ENCODE peak calls at places on chromosomes 4 and X, in four cellular contexts. G is SJSA1; J is psoas muscle; V is CD4-positive, alpha-beta memory T cell. N is an unnamed sample.

GRCh38 chr4:13481569-13481968 is 2.6 kb downstream of the RAB28 start:
- DNase-seq in G (peak), J (no peak), V (no peak), N (no peak)

GRCh38 chrX:45986971-45987370 is 558.2 kb downstream of the ZNF674 start:
- DNase-seq in V (no peak), G (no peak), J (no peak), N (no peak)

GRCh38 chrX:71067727-71068051 is 445 bp downstream of the SNX12 start:
- DNase-seq in G (peak), J (no peak), V (peak), N (no peak)

GRCh38 chr4:182478475-182478874 is 235.3 kb downstream of the TENM3 start:
- DNase-seq in G (peak), J (no peak), V (peak), N (no peak)

GRCh38 chrX:7921750-7922149 is 5.5 kb downstream of the PNPLA4 start:
- DNase-seq in G (no peak), J (no peak), V (no peak), N (no peak)

GRCh38 chrX:147699061-147699460 is 212.7 kb upstream of the FMR1 start:
- DNase-seq in J (no peak), V (no peak), G (no peak), N (no peak)

GRCh38 chr4:151933122-151933827 is 172.5 kb upstream of the GATB start:
- DNase-seq in G (no peak), J (no peak), V (no peak), N (no peak)

GRCh38 chrX:1424452-1424851 is 28.3 kb downstream of the ASMTL start:
- DNase-seq in V (no peak), G (no peak), J (no peak), N (no peak)

GRCh38 chr4:33160126-33160525 is 2440.0 kb downstream of the PCDH7 start:
- DNase-seq in V (no peak), J (no peak), G (no peak), N (no peak)

GRCh38 chrX:18934708-18935107 is 49.2 kb downstream of the PHKA2 start:
- DNase-seq in J (no peak), G (no peak), V (no peak), N (no peak)

GRCh38 chr4:70705146-70705855 is 16.5 kb upstream of the RUFY3 start:
- DNase-seq in G (peak), J (peak), V (peak), N (peak)

GRCh38 chrX:122572461-122572860 is 611.6 kb upstream of the GRIA3 start:
- DNase-seq in V (no peak), J (no peak), G (no peak), N (no peak)

GRCh38 chr4:1183985-1184773 is 11.8 kb upstream of the SPON2 start:
- DNase-seq in V (no peak), G (no peak), J (no peak), N (no peak)

GRCh38 chr4:157151711-157152110 is 68.8 kb upstream of the GRIA2 start:
- DNase-seq in G (no peak), J (no peak), V (no peak), N (no peak)

GRCh38 chr4:135510582-135510981 is 1309.0 kb upstream of the PABPC4L start:
- DNase-seq in V (no peak), G (no peak), J (no peak), N (no peak)

GRCh38 chrX:29487214-29487613 is 728.1 kb upstream of the MAGEB2 start:
- DNase-seq in G (no peak), V (no peak), J (no peak), N (no peak)

GRCh38 chrX:132842839-132843238 is 115.6 kb downstream of the HS6ST2 start:
- DNase-seq in J (no peak), V (no peak), G (no peak), N (no peak)

GRCh38 chrX:129791961-129792570 is 12.3 kb downstream of the SASH3 start:
- DNase-seq in G (no peak), J (no peak), V (no peak), N (no peak)

GRCh38 chrX:1673337-1673736 is 58.5 kb downstream of the ASMT start:
- DNase-seq in J (no peak), G (peak), V (peak), N (no peak)

GRCh38 chr4:87465739-87466366 is 43.5 kb downstream of the NUDT9 start:
- DNase-seq in J (no peak), G (peak), V (peak), N (no peak)

GRCh38 chrX:79154612-79155358 is 10.3 kb downstream of the GPR174 start:
- DNase-seq in V (no peak), G (no peak), J (no peak), N (no peak)

GRCh38 chrX:38819709-38820108 is 18.4 kb downstream of the MID1IP1 start:
- DNase-seq in G (no peak), J (no peak), V (no peak), N (no peak)

GRCh38 chr4:85420831-85421230 is 54.1 kb upstream of the ARHGAP24 start:
- DNase-seq in J (no peak), V (no peak), G (no peak), N (no peak)

GRCh38 chr4:11323771-11324170 is 104.9 kb downstream of the HS3ST1 start:
- DNase-seq in V (no peak), G (no peak), J (no peak), N (no peak)

GRCh38 chrX:31038585-31039326 is 33.1 kb downstream of the FTHL17 start:
- DNase-seq in V (peak), G (peak), J (no peak), N (no peak)

GRCh38 chr4:76308548-76308947 is 2.0 kb downstream of the STBD1 start:
- DNase-seq in V (no peak), G (no peak), J (peak), N (peak)

GRCh38 chr4:40482985-40483647 is 146.5 kb downstream of the RBM47 start:
- DNase-seq in V (no peak), G (no peak), J (no peak), N (no peak)

GRCh38 chr4:74157116-74157742 is 689 bp upstream of the MTHFD2L start:
- DNase-seq in V (no peak), J (no peak), G (no peak), N (no peak)

GRCh38 chr4:106809083-106809482 is 227.0 kb downstream of the DKK2 start:
- DNase-seq in J (no peak), V (no peak), G (peak), N (no peak)

GRCh38 chrX:51931761-51932160 is 38.3 kb downstream of the MAGED1 start:
- DNase-seq in G (no peak), J (no peak), V (no peak), N (no peak)

GRCh38 chr4:5338511-5338910 is 287.2 kb downstream of the STK32B start:
- DNase-seq in J (no peak), G (no peak), V (no peak), N (no peak)

GRCh38 chr4:3527101-3527913 is 4.9 kb downstream of the LRPAP1 start:
- DNase-seq in V (no peak), J (no peak), G (no peak), N (no peak)

GRCh38 chr4:140084426-140084825 is 69.6 kb downstream of the MAML3 start:
- DNase-seq in G (no peak), V (no peak), J (no peak), N (no peak)
- H3K4me3 ChIP-seq in G (no peak), V (no peak), J (no peak), N (no peak)

DNA sequence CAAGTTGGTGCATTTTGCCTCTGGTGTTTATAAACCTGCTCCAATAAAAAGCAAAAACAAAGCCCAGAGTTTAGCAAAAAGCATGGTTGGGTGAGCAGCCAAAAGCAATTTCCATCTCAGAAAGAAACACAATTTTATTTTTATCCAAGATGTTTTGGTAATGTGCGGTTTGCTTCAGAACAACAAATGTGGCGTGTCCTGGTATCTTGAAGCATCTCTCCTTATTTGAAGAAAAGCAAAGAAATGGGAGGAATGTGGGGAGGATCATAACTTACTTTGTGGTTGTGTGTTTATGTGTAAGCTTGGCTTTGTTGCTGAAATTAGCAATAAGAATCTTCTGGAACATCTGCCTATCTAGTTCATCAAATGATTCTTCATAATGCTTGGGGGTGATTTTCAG is 88.3 kb upstream of the DDX3X start:
- DNase-seq in J (no peak), V (no peak), G (peak), N (no peak)
- H3K4me3 ChIP-seq in J (no peak), V (no peak), G (no peak), N (no peak)

GRCh38 chr4:26323807-26324206 is 3.0 kb downstream of the RBPJ start:
- DNase-seq in V (no peak), J (no peak), G (no peak), N (no peak)
- H3K4me3 ChIP-seq in V (no peak), J (peak), G (no peak), N (no peak)

GRCh38 chr4:153224474-153224873 is 20.2 kb downstream of the TRIM2 start:
- DNase-seq in V (no peak), J (no peak), G (no peak), N (no peak)

GRCh38 chr4:153222790-153223417 is 18.7 kb downstream of the TRIM2 start:
- DNase-seq in J (peak), G (peak), V (peak), N (peak)

GRCh38 chr4:153222162-153222789 is 18.0 kb downstream of the TRIM2 start:
- DNase-seq in G (peak), V (peak), J (peak), N (peak)

GRCh38 chr4:153223418-153223792 is 19.2 kb downstream of the TRIM2 start:
- DNase-seq in V (no peak), G (no peak), J (no peak), N (no peak)

DNA sequence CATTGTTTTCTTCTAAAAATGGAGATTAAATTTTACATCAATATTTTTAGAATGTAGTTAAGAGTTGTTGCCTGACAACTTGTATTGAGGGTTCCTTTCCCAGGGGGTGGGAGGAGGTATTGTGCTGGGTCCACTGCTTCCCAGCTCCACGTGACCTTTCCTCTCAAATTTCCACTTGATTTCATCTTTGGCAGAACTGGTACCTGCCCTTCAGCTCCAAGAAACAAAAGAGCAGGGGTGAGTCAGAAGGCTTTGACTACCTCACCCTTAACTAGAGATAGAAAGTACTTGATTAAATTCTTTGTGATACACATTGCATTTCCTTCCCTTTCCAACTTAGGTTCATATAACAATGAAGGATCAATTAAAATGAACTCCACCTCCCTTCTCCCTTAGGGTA is 19.7 kb downstream of the TRIM2 start:
- DNase-seq in V (no peak), G (peak), J (no peak), N (no peak)
- H3K4me3 ChIP-seq in V (no peak), G (peak), J (peak), N (peak)

DNA sequence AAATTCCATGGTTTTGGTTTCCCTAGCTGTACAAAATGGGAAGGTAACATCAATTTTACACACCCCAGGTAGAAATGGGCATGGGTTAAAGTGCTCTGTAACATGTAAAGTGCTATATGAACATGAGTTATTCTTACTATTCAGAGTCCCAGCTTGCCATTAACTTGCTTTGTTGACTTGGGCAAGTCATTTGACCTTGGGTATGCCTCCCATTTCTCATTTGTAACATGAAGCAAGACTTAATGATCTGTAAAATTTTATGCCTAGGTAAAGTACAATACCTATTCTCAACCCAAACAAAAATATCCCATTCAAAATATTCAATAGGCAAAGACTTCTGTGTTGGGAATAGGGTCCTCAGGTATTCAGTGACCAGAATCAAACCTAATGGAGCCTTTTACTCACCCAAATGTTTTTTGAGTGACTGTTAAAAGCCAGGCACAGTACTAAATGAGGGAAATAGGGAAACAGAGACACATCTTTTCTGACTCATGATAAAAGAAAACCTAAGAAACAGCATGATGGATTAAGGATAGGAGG is 126.6 kb downstream of the SH3RF1 start:
- DNase-seq in J (no peak), V (no peak), G (no peak), N (no peak)
- H3K4me3 ChIP-seq in J (no peak), V (no peak), G (no peak), N (no peak)

N was measured in gastrocnemius medialis.